ENCODE peak calls at places on chromosome X, in six cellular contexts. G is breast epithelium, K is heart left ventricle, V is tibial nerve, O is K562, J is testis. X is an unnamed sample. For H3K4me1 and H3K27me3, the result is how much of the 10 kb centered on the place peaks cover.

GRCh38 chrX:154714925-154715324 is 36.0 kb downstream of the GAB3 start:
- DNase-seq in G (no peak), J (peak), V (peak), O (peak), K (no peak), X (no peak)

GRCh38 chrX:49249071-49249470 is 13.8 kb downstream of the CCDC22 start:
- DNase-seq in K (no peak), J (no peak), O (no peak), V (no peak), G (no peak), X (no peak)

GRCh38 chrX:104669063-104669462 is 103.1 kb downstream of the IL1RAPL2 start:
- DNase-seq in J (no peak), K (no peak), O (no peak), G (no peak), V (no peak), X (no peak)

GRCh38 chrX:10296581-10296980 is 139.8 kb downstream of the CLCN4 start:
- DNase-seq in K (no peak), G (no peak), V (no peak), O (no peak), J (no peak), X (no peak)

GRCh38 chrX:19889582-19890342 is 2.4 kb upstream of the SH3KBP1 start:
- DNase-seq in J (peak), K (no peak), G (no peak), O (peak), V (no peak), X (no peak)

GRCh38 chrX:45472968-45473367 is 272.3 kb upstream of the DIPK2B start:
- DNase-seq in K (no peak), O (no peak), V (no peak), G (no peak), J (no peak), X (no peak)

GRCh38 chrX:18833071-18833731 is 125.8 kb downstream of the PPEF1 start:
- DNase-seq in G (no peak), V (peak), K (peak), J (peak), O (no peak), X (peak)

GRCh38 chrX:65932173-65933084 is 107.5 kb downstream of the VSIG4 start:
- DNase-seq in G (no peak), J (no peak), K (no peak), V (no peak), O (peak), X (no peak)

GRCh38 chrX:103503163-103503852 is 16.0 kb downstream of the RAB40A start:
- DNase-seq in K (no peak), J (no peak), G (no peak), O (no peak), V (no peak), X (no peak)

GRCh38 chrX:9318213-9318612 is 146.6 kb upstream of the TBL1X start:
- DNase-seq in V (no peak), G (no peak), O (no peak), K (no peak), J (no peak), X (no peak)

GRCh38 chrX:26822448-26822847 is 606.5 kb downstream of the MAGEB5 start:
- DNase-seq in J (no peak), O (no peak), G (no peak), V (no peak), K (no peak), X (no peak)

GRCh38 chrX:84168574-84168973 is 19.4 kb downstream of the RPS6KA6 start:
- DNase-seq in J (no peak), V (no peak), O (no peak), K (no peak), G (no peak), X (no peak)

GRCh38 chrX:107659768-107660167 is 31.5 kb downstream of the PRPS1 start:
- DNase-seq in O (peak), G (no peak), K (no peak), J (no peak), V (peak), X (no peak)

GRCh38 chrX:2714551-2714950 is 23.5 kb downstream of the CD99 start:
- DNase-seq in V (no peak), O (no peak), G (no peak), K (no peak), J (no peak), X (no peak)
- H3K4me1 ChIP-seq in V (under half), O (under half), G (under half), K (under half), J (under half), X (under half)

GRCh38 chrX:136214551-136214950 is 36.6 kb downstream of the MAP7D3 start:
- DNase-seq in G (no peak), V (no peak), O (no peak), K (no peak), J (peak), X (no peak)
- H3K27ac ChIP-seq in G (peak), V (peak), O (no peak), K (peak), J (no peak), X (no peak)

GRCh38 chrX:40156472-40157227 is 58.9 kb upstream of the BCOR start:
- DNase-seq in G (no peak), K (no peak), V (no peak), O (no peak), J (no peak), X (peak)

GRCh38 chrX:40154229-40154852 is 56.6 kb upstream of the BCOR start:
- DNase-seq in G (no peak), V (no peak), K (peak), J (no peak), O (peak), X (no peak)

GRCh38 chrX:40157228-40158035 is 59.7 kb upstream of the BCOR start:
- DNase-seq in G (no peak), J (no peak), V (no peak), O (no peak), K (no peak), X (peak)

GRCh38 chrX:40154853-40155616 is 57.3 kb upstream of the BCOR start:
- DNase-seq in O (peak), J (peak), V (peak), K (peak), G (no peak), X (peak)

GRCh38 chrX:40155617-40156471 is 58.1 kb upstream of the BCOR start:
- DNase-seq in G (no peak), O (peak), J (no peak), K (no peak), V (no peak), X (peak)
- H3K27me3 ChIP-seq in G (under half), O (under half), J (under half), K (under half), V (under half), X (under half)

GRCh38 chrX:130084651-130085237 is 25.6 kb downstream of the ELF4 start:
- DNase-seq in O (no peak), J (no peak), V (no peak), K (no peak), G (no peak), X (no peak)
- H3K4me1 ChIP-seq in O (half or more), J (under half), V (under half), K (under half), G (under half), X (under half)

GRCh38 chrX:17022205-17022604 is 75.7 kb downstream of the REPS2 start:
- DNase-seq in K (no peak), J (no peak), V (no peak), O (no peak), G (no peak), X (no peak)

GRCh38 chrX:17023670-17024069 is 77.2 kb downstream of the REPS2 start:
- DNase-seq in J (no peak), O (no peak), K (no peak), G (no peak), V (no peak), X (no peak)

GRCh38 chrX:17027931-17028330 is 81.5 kb downstream of the REPS2 start:
- DNase-seq in G (no peak), O (no peak), J (no peak), V (no peak), K (no peak), X (no peak)

GRCh38 chrX:17025903-17026302 is 79.4 kb downstream of the REPS2 start:
- DNase-seq in O (no peak), G (no peak), K (no peak), J (no peak), V (no peak), X (no peak)

DNA sequence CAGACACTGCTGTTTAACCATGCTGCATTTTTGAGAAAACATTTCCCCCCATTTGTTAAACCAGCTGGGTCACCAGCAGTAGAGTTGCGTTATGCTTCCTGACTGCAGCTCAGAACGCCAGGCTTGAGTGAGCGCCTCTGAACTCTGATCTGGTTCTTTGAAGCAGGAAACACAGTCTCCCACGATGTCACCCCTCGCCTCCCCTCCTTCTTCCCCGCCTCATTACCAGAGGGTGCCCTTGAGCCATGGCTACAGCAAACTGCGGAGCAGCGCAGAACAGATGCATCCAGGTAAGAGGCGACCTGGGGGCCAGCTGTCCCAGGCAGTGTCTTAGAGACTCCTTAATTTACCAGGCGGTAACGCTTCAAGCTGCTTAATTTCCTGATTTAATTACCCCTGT is 78.4 kb downstream of the REPS2 start:
- DNase-seq in G (no peak), O (no peak), V (no peak), J (no peak), K (no peak), X (no peak)
- H3K27ac ChIP-seq in G (no peak), O (no peak), V (no peak), J (no peak), K (no peak), X (no peak)

GRCh38 chrX:153609917-153610833 is 11.2 kb upstream of the CCNQ start:
- DNase-seq in V (peak), J (peak), G (peak), O (peak), K (peak), X (peak)

GRCh38 chrX:153611298-153612095 is 12.6 kb upstream of the CCNQ start:
- DNase-seq in V (no peak), G (no peak), J (no peak), O (no peak), K (no peak), X (no peak)

GRCh38 chrX:153612413-153612812 is 13.5 kb upstream of the CCNQ start:
- DNase-seq in O (no peak), J (no peak), G (no peak), K (no peak), V (no peak), X (no peak)

GRCh38 chrX:153610834-153611209 is 11.9 kb upstream of the CCNQ start:
- DNase-seq in V (no peak), G (no peak), K (no peak), O (no peak), J (no peak), X (no peak)

GRCh38 chrX:153614818-153615217 is 15.9 kb upstream of the CCNQ start:
- DNase-seq in J (no peak), K (no peak), G (no peak), V (no peak), O (no peak), X (no peak)
- H3K27me3 ChIP-seq in J (under half), K (under half), G (under half), V (under half), O (under half), X (under half)

GRCh38 chrX:134545524-134545923 is 85.6 kb downstream of the HPRT1 start:
- DNase-seq in J (peak), K (no peak), O (no peak), G (no peak), V (no peak), X (no peak)

GRCh38 chrX:134546187-134546586 is 86.2 kb downstream of the HPRT1 start:
- DNase-seq in V (no peak), O (no peak), G (no peak), K (no peak), J (no peak), X (no peak)

GRCh38 chrX:134543201-134543797 is 83.3 kb downstream of the HPRT1 start:
- DNase-seq in O (no peak), G (no peak), K (no peak), J (no peak), V (no peak), X (no peak)

GRCh38 chrX:134544189-134544588 is 84.2 kb downstream of the HPRT1 start:
- DNase-seq in O (no peak), G (no peak), K (no peak), V (no peak), J (no peak), X (no peak)

GRCh38 chrX:134544614-134545255 is 84.8 kb downstream of the HPRT1 start:
- DNase-seq in V (no peak), J (no peak), K (no peak), O (no peak), G (no peak), X (no peak)
- H3K4me1 ChIP-seq in V (under half), J (under half), K (under half), O (under half), G (under half), X (under half)

GRCh38 chrX:2664497-2664896 is 26.6 kb upstream of the CD99 start:
- DNase-seq in K (no peak), O (no peak), G (no peak), V (peak), J (peak), X (peak)
- H3K27ac ChIP-seq in K (peak), O (no peak), G (peak), V (no peak), J (peak), X (no peak)

DNA sequence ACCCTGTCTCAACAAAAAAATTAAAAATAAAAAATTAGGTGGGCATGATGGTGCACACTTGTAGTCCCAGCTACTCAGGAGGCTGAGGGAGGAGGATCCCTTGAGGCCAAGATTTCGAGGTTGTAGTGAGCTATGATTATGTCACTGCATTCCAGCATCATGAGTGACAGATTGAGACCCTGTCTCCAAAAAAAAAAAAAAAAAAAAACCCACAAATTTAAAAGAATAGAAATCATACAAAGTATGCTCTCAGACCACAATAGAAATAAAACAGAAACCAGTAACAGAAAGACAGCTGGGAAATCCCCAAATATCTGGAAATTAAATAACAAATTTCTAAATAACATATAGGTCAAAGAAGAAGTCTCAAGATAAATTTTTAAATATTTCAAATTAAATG is 81.0 kb upstream of the HUWE1 start:
- DNase-seq in O (no peak), J (no peak), K (no peak), G (no peak), V (no peak), X (no peak)
- H3K27me3 ChIP-seq in O (under half), J (under half), K (under half), G (under half), V (under half), X (under half)

DNA sequence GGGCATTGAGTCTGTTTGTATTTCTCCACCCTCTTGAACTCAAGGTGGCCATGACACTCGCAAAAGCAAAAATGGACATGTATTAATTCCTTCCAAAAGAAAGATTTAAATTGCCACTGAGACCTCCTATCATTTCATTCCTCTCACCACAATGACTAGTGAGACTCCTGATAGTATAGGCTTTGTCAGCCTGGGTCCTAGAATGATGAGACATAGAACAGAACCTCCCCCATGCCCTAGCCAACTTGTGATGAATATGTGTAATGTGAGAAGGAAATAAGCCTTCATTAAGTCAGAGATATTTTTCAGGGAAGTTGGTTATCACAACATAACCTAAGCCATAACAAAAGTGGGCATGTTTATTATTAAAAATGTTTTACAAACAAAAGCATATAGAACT is 62.5 kb downstream of the ASB9 start:
- DNase-seq in G (no peak), O (no peak), J (no peak), K (no peak), V (no peak), X (no peak)
- H3K4me1 ChIP-seq in G (under half), O (under half), J (under half), K (under half), V (under half), X (under half)